ENCODE peak calls at places on chromosomes 5 and 9, in six cellular contexts. One of them, this sample, is unnamed.

GRCh38 chr5:137706841-137707240 is 29.0 kb downstream of the KLHL3 start:
- DNase-seq in IMR-90: peak
- DNase-seq in H9: no peak
- DNase-seq in neuronal stem cell: no peak
- DNase-seq in H1: no peak
- DNase-seq in mesenchymal stem cell: no peak
- DNase-seq in this sample: no peak

GRCh38 chr9:74821636-74822035 is 66.1 kb downstream of the TRPM6 start:
- DNase-seq in IMR-90: no peak
- DNase-seq in H9: no peak
- DNase-seq in neuronal stem cell: no peak
- DNase-seq in H1: no peak
- DNase-seq in mesenchymal stem cell: no peak
- DNase-seq in this sample: no peak

GRCh38 chr5:81852277-81853004 is 101.5 kb upstream of the SSBP2 start:
- DNase-seq in IMR-90: peak
- DNase-seq in H9: peak
- DNase-seq in neuronal stem cell: peak
- DNase-seq in H1: no peak
- DNase-seq in mesenchymal stem cell: peak
- DNase-seq in this sample: peak

GRCh38 chr9:22158275-22158674 is 149.2 kb upstream of the CDKN2B start:
- DNase-seq in IMR-90: peak
- DNase-seq in H9: no peak
- DNase-seq in neuronal stem cell: no peak
- DNase-seq in H1: no peak
- DNase-seq in mesenchymal stem cell: no peak
- DNase-seq in this sample: peak

GRCh38 chr9:113293285-113293874 is 9.8 kb downstream of the RNF183 start:
- DNase-seq in IMR-90: peak
- DNase-seq in H9: no peak
- DNase-seq in neuronal stem cell: no peak
- DNase-seq in H1: no peak
- DNase-seq in mesenchymal stem cell: no peak
- DNase-seq in this sample: no peak

GRCh38 chr9:117101003-117101402 is 313.9 kb downstream of the ASTN2 start:
- DNase-seq in IMR-90: no peak
- DNase-seq in H9: no peak
- DNase-seq in neuronal stem cell: no peak
- DNase-seq in H1: no peak
- DNase-seq in mesenchymal stem cell: no peak
- DNase-seq in this sample: no peak

GRCh38 chr9:41229408-41230401 is 40.6 kb upstream of the ZNG1F start:
- DNase-seq in IMR-90: peak
- DNase-seq in H9: peak
- DNase-seq in neuronal stem cell: no peak
- DNase-seq in H1: no peak
- DNase-seq in mesenchymal stem cell: peak
- DNase-seq in this sample: peak

GRCh38 chr5:134427540-134428041 is 15.9 kb upstream of the CDKN2AIPNL start:
- DNase-seq in IMR-90: no peak
- DNase-seq in H9: peak
- DNase-seq in neuronal stem cell: no peak
- DNase-seq in H1: peak
- DNase-seq in mesenchymal stem cell: no peak
- DNase-seq in this sample: no peak

GRCh38 chr5:31825775-31826068 is 186.8 kb downstream of the PDZD2 start:
- DNase-seq in IMR-90: no peak
- DNase-seq in H9: no peak
- DNase-seq in neuronal stem cell: no peak
- DNase-seq in H1: no peak
- DNase-seq in mesenchymal stem cell: no peak
- DNase-seq in this sample: no peak

GRCh38 chr5:164253764-164254163 is 748.3 kb downstream of the MAT2B start:
- DNase-seq in IMR-90: no peak
- DNase-seq in H9: no peak
- DNase-seq in neuronal stem cell: no peak
- DNase-seq in H1: no peak
- DNase-seq in mesenchymal stem cell: no peak
- DNase-seq in this sample: no peak

GRCh38 chr9:303502-303901 is 88.8 kb downstream of the DOCK8 start:
- DNase-seq in IMR-90: no peak
- DNase-seq in H9: no peak
- DNase-seq in neuronal stem cell: no peak
- DNase-seq in H1: no peak
- DNase-seq in mesenchymal stem cell: no peak
- DNase-seq in this sample: no peak

GRCh38 chr9:37753489-37754190 is at the start of gene TRMT10B:
- DNase-seq in IMR-90: peak
- DNase-seq in H9: peak
- DNase-seq in neuronal stem cell: peak
- DNase-seq in H1: no peak
- DNase-seq in mesenchymal stem cell: peak
- DNase-seq in this sample: peak

GRCh38 chr9:69412741-69413150 is 87.7 kb downstream of the ENTREP1 start:
- DNase-seq in IMR-90: peak
- DNase-seq in H9: peak
- DNase-seq in neuronal stem cell: peak
- DNase-seq in H1: peak
- DNase-seq in mesenchymal stem cell: peak
- DNase-seq in this sample: peak

GRCh38 chr5:89003563-89004036 is 120.6 kb upstream of the MEF2C start:
- DNase-seq in IMR-90: no peak
- DNase-seq in H9: no peak
- DNase-seq in neuronal stem cell: no peak
- DNase-seq in H1: no peak
- DNase-seq in mesenchymal stem cell: no peak
- DNase-seq in this sample: no peak

GRCh38 chr5:32329395-32329834 is 16.7 kb upstream of the MTMR12 start:
- DNase-seq in IMR-90: peak
- DNase-seq in H9: peak
- DNase-seq in neuronal stem cell: peak
- DNase-seq in H1: peak
- DNase-seq in mesenchymal stem cell: peak
- DNase-seq in this sample: peak

GRCh38 chr9:92164975-92165374 is 49.8 kb upstream of the SPTLC1 start:
- DNase-seq in IMR-90: no peak
- DNase-seq in H9: no peak
- DNase-seq in neuronal stem cell: no peak
- DNase-seq in H1: no peak
- DNase-seq in mesenchymal stem cell: no peak
- DNase-seq in this sample: no peak

GRCh38 chr5:52791366-52791765 is 3.6 kb downstream of the ITGA1 start:
- DNase-seq in IMR-90: no peak
- DNase-seq in H9: no peak
- DNase-seq in neuronal stem cell: no peak
- DNase-seq in H1: no peak
- DNase-seq in mesenchymal stem cell: no peak
- DNase-seq in this sample: no peak

GRCh38 chr5:35247645-35248034 is 17.4 kb upstream of the PRLR start:
- DNase-seq in IMR-90: no peak
- DNase-seq in H9: no peak
- DNase-seq in neuronal stem cell: no peak
- DNase-seq in H1: no peak
- DNase-seq in mesenchymal stem cell: no peak
- DNase-seq in this sample: no peak

GRCh38 chr9:105413486-105414068 is 34.3 kb upstream of the FSD1L start:
- DNase-seq in IMR-90: peak
- DNase-seq in H9: peak
- DNase-seq in neuronal stem cell: no peak
- DNase-seq in H1: no peak
- DNase-seq in mesenchymal stem cell: peak
- DNase-seq in this sample: peak

GRCh38 chr5:176736271-176736965 is 73.9 kb upstream of the UNC5A start:
- DNase-seq in IMR-90: no peak
- DNase-seq in H9: peak
- DNase-seq in neuronal stem cell: no peak
- DNase-seq in H1: no peak
- DNase-seq in mesenchymal stem cell: no peak
- DNase-seq in this sample: no peak

GRCh38 chr9:104899759-104900247 is 28.2 kb downstream of the ABCA1 start:
- DNase-seq in IMR-90: no peak
- DNase-seq in H9: no peak
- DNase-seq in neuronal stem cell: no peak
- DNase-seq in H1: no peak
- DNase-seq in mesenchymal stem cell: no peak
- DNase-seq in this sample: no peak

GRCh38 chr5:81250004-81250403 is 16.9 kb downstream of the CKMT2 start:
- DNase-seq in IMR-90: no peak
- DNase-seq in H9: no peak
- DNase-seq in neuronal stem cell: no peak
- DNase-seq in H1: no peak
- DNase-seq in mesenchymal stem cell: no peak
- DNase-seq in this sample: no peak

GRCh38 chr5:144566747-144567415 is 396.2 kb downstream of the KCTD16 start:
- DNase-seq in IMR-90: peak
- DNase-seq in H9: no peak
- DNase-seq in neuronal stem cell: no peak
- DNase-seq in H1: no peak
- DNase-seq in mesenchymal stem cell: peak
- DNase-seq in this sample: peak

GRCh38 chr9:22030101-22030598 is 21.0 kb upstream of the CDKN2B start:
- DNase-seq in IMR-90: peak
- DNase-seq in H9: no peak
- DNase-seq in neuronal stem cell: no peak
- DNase-seq in H1: no peak
- DNase-seq in mesenchymal stem cell: peak
- DNase-seq in this sample: peak

GRCh38 chr5:120778491-120779293 is 314.6 kb downstream of the PRR16 start:
- DNase-seq in IMR-90: peak
- DNase-seq in H9: no peak
- DNase-seq in neuronal stem cell: no peak
- DNase-seq in H1: no peak
- DNase-seq in mesenchymal stem cell: no peak
- DNase-seq in this sample: peak

GRCh38 chr9:134215709-134216448 is 51.5 kb upstream of the RNU6ATAC start:
- DNase-seq in IMR-90: peak
- DNase-seq in H9: no peak
- DNase-seq in neuronal stem cell: no peak
- DNase-seq in H1: no peak
- DNase-seq in mesenchymal stem cell: peak
- DNase-seq in this sample: no peak

GRCh38 chr9:120434532-120434931 is 145.4 kb downstream of the CDK5RAP2 start:
- DNase-seq in IMR-90: peak
- DNase-seq in H9: no peak
- DNase-seq in neuronal stem cell: no peak
- DNase-seq in H1: no peak
- DNase-seq in mesenchymal stem cell: peak
- DNase-seq in this sample: no peak

GRCh38 chr9:16986441-16987387 is 116.2 kb upstream of the BNC2 start:
- DNase-seq in IMR-90: peak
- DNase-seq in H9: no peak
- DNase-seq in neuronal stem cell: no peak
- DNase-seq in H1: no peak
- DNase-seq in mesenchymal stem cell: peak
- DNase-seq in this sample: no peak

GRCh38 chr9:16982780-16983179 is 112.3 kb upstream of the BNC2 start:
- DNase-seq in IMR-90: no peak
- DNase-seq in H9: no peak
- DNase-seq in neuronal stem cell: no peak
- DNase-seq in H1: no peak
- DNase-seq in mesenchymal stem cell: no peak
- DNase-seq in this sample: peak

GRCh38 chr9:16985559-16986348 is 115.3 kb upstream of the BNC2 start:
- DNase-seq in IMR-90: peak
- DNase-seq in H9: no peak
- DNase-seq in neuronal stem cell: no peak
- DNase-seq in H1: no peak
- DNase-seq in mesenchymal stem cell: no peak
- DNase-seq in this sample: no peak
- H2AFZ ChIP-seq in IMR-90: peak
- H2AFZ ChIP-seq in H9: no peak
- H2AFZ ChIP-seq in neuronal stem cell: no peak
- H2AFZ ChIP-seq in H1: peak
- H2AFZ ChIP-seq in mesenchymal stem cell: peak
- H2AFZ ChIP-seq in this sample: no peak

GRCh38 chr9:81470864-81471263 is 218.5 kb downstream of the TLE1 start:
- DNase-seq in IMR-90: no peak
- DNase-seq in H9: no peak
- DNase-seq in neuronal stem cell: no peak
- DNase-seq in H1: no peak
- DNase-seq in mesenchymal stem cell: peak
- DNase-seq in this sample: no peak
- H3K14ac ChIP-seq in IMR-90: no peak
- H3K14ac ChIP-seq in H9: no peak
- H3K14ac ChIP-seq in neuronal stem cell: no peak
- H3K14ac ChIP-seq in H1: no peak
- H3K14ac ChIP-seq in mesenchymal stem cell: no peak
- H3K14ac ChIP-seq in this sample: no peak

GRCh38 chr5:171647900-171648253 is 137.7 kb upstream of the SMIM23 start:
- DNase-seq in IMR-90: peak
- DNase-seq in H9: no peak
- DNase-seq in neuronal stem cell: no peak
- DNase-seq in H1: no peak
- DNase-seq in mesenchymal stem cell: no peak
- DNase-seq in this sample: no peak

GRCh38 chr5:171648279-171648774 is 137.3 kb upstream of the SMIM23 start:
- DNase-seq in IMR-90: no peak
- DNase-seq in H9: no peak
- DNase-seq in neuronal stem cell: no peak
- DNase-seq in H1: no peak
- DNase-seq in mesenchymal stem cell: no peak
- DNase-seq in this sample: no peak

GRCh38 chr5:171649002-171649401 is 136.6 kb upstream of the SMIM23 start:
- DNase-seq in IMR-90: no peak
- DNase-seq in H9: no peak
- DNase-seq in neuronal stem cell: no peak
- DNase-seq in H1: no peak
- DNase-seq in mesenchymal stem cell: no peak
- DNase-seq in this sample: no peak

GRCh38 chr5:171646338-171647042 is 139.1 kb upstream of the SMIM23 start:
- DNase-seq in IMR-90: no peak
- DNase-seq in H9: no peak
- DNase-seq in neuronal stem cell: no peak
- DNase-seq in H1: no peak
- DNase-seq in mesenchymal stem cell: no peak
- DNase-seq in this sample: no peak

GRCh38 chr5:171647043-171647899 is 138.3 kb upstream of the SMIM23 start:
- DNase-seq in IMR-90: peak
- DNase-seq in H9: peak
- DNase-seq in neuronal stem cell: no peak
- DNase-seq in H1: no peak
- DNase-seq in mesenchymal stem cell: peak
- DNase-seq in this sample: no peak
- H2AFZ ChIP-seq in IMR-90: peak
- H2AFZ ChIP-seq in H9: no peak
- H2AFZ ChIP-seq in neuronal stem cell: no peak
- H2AFZ ChIP-seq in H1: peak
- H2AFZ ChIP-seq in mesenchymal stem cell: no peak
- H2AFZ ChIP-seq in this sample: no peak

DNA sequence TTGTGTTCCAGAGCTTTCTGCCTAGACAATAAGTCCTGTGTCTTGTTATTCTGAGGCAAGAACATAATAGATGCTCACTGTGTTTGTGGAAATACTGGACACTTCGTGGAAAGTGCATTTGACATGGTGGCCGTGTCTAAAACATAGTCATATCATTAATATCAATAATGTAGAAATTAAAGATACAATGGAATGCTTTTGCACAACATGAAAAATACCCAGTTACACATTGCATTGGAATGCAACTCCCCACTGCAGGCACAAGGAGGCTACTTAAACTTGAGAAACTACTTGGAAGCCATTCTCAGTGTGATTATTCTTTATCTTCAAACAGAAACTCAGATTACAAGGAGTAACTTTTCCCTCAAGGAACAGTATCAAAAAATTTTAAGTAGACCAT is 145.3 kb upstream of the ZNF462 start:
- DNase-seq in IMR-90: peak
- DNase-seq in H9: no peak
- DNase-seq in neuronal stem cell: no peak
- DNase-seq in H1: no peak
- DNase-seq in mesenchymal stem cell: peak
- DNase-seq in this sample: peak
- H3K14ac ChIP-seq in IMR-90: no peak
- H3K14ac ChIP-seq in H9: no peak
- H3K14ac ChIP-seq in neuronal stem cell: no peak
- H3K14ac ChIP-seq in H1: no peak
- H3K14ac ChIP-seq in mesenchymal stem cell: no peak
- H3K14ac ChIP-seq in this sample: no peak

This sample was measured in trophoblast cell.